ENCODE peak calls at places on chromosomes 3 and 15, in six cellular contexts. E is GM03348; C is immature natural killer cell; R is hypothalamus; S is activated naive CD4-positive, alpha-beta T cell; P is AG20443. F is an unnamed sample.

GRCh38 chr3:154214320-154214719 is 93.1 kb downstream of the ARHGEF26 start:
- DNase-seq in S (no peak), P (peak), C (no peak), R (no peak), E (peak), F (no peak)

GRCh38 chr15:65731926-65732325 is 60.2 kb downstream of the DENND4A start:
- DNase-seq in R (no peak), C (no peak), P (no peak), E (no peak), S (no peak), F (no peak)

GRCh38 chr3:54950391-54951003 is 22.6 kb upstream of the LRTM1 start:
- DNase-seq in S (no peak), P (no peak), R (no peak), C (no peak), E (no peak), F (no peak)

GRCh38 chr15:63826513-63826912 is 7.2 kb downstream of the HERC1 start:
- DNase-seq in E (no peak), P (no peak), C (no peak), S (no peak), R (no peak), F (no peak)

GRCh38 chr3:131194816-131195215 is 168.1 kb downstream of the NEK11 start:
- DNase-seq in P (no peak), S (no peak), R (no peak), C (no peak), E (no peak), F (no peak)

GRCh38 chr3:68705695-68706429 is 226.5 kb downstream of the TAFA4 start:
- DNase-seq in P (no peak), R (no peak), E (no peak), C (no peak), S (no peak), F (no peak)

GRCh38 chr15:100759698-100760356 is 119.8 kb upstream of the ALDH1A3 start:
- DNase-seq in R (no peak), C (no peak), E (peak), P (peak), S (no peak), F (no peak)

GRCh38 chr15:98924311-98925049 is 83.1 kb downstream of the PGPEP1L start:
- DNase-seq in S (no peak), C (no peak), P (no peak), R (no peak), E (no peak), F (no peak)

GRCh38 chr3:124315215-124316033 is 323.5 kb upstream of the ROPN1 start:
- DNase-seq in P (peak), R (no peak), S (no peak), C (no peak), E (peak), F (no peak)

GRCh38 chr3:21750291-21750690 is 719 bp downstream of the ZNF385D start:
- DNase-seq in S (no peak), E (no peak), C (no peak), P (no peak), R (no peak), F (no peak)

GRCh38 chr3:38005076-38006020 is 14.8 kb downstream of the VILL start:
- DNase-seq in P (no peak), C (no peak), R (peak), E (no peak), S (no peak), F (no peak)